ENCODE peak calls at places on chromosomes 5 and 9, in four cellular contexts. Q is effector CD4-positive, alpha-beta T cell; W is omental fat pad; E is HTR-8/SVneo. F is an unnamed sample.

GRCh38 chr5:101860563-101860962 is 435.5 kb downstream of the SLCO4C1 start:
- DNase-seq in Q (no peak), W (no peak), E (no peak), F (no peak)

GRCh38 chr5:93715776-93716175 is 25.6 kb downstream of the POU5F2 start:
- DNase-seq in Q (no peak), W (no peak), E (no peak), F (no peak)

GRCh38 chr5:110414360-110414759 is 312.1 kb downstream of the TMEM232 start:
- DNase-seq in Q (no peak), W (no peak), E (no peak), F (no peak)

GRCh38 chr9:99436636-99437035 is 214.6 kb downstream of the SEC61B start:
- DNase-seq in Q (no peak), W (no peak), E (no peak), F (no peak)

GRCh38 chr5:39498247-39498952 is 73.6 kb upstream of the DAB2 start:
- DNase-seq in Q (no peak), W (no peak), E (peak; percentile 45), F (no peak)

GRCh38 chr5:129244478-129244877 is 149.9 kb downstream of the ISOC1 start:
- DNase-seq in Q (no peak), W (no peak), E (no peak), F (no peak)

GRCh38 chr9:87428659-87429058 is 69.0 kb upstream of the DAPK1 start:
- DNase-seq in Q (no peak), W (no peak), E (no peak), F (no peak)

GRCh38 chr5:124580925-124581821 is 165.3 kb downstream of the ZNF608 start:
- DNase-seq in Q (no peak), W (no peak), E (no peak), F (no peak)

GRCh38 chr9:116141864-116142561 is 11.6 kb upstream of the PAPPA start:
- DNase-seq in Q (no peak), W (no peak), E (no peak), F (no peak)

GRCh38 chr5:2897276-2897990 is 146.0 kb upstream of the IRX2 start:
- DNase-seq in Q (no peak), W (no peak), E (no peak), F (no peak)

GRCh38 chr9:137174722-137175293 is 3.0 kb upstream of the TMEM210 start:
- DNase-seq in Q (no peak), W (no peak), E (no peak), F (no peak)